ENCODE peak calls at places on chromosomes 13 and 19, in six cellular contexts. U is ascending aorta, H is EL, K is fibroblast of the conjunctiva, R is fibroblast of pulmonary artery, Y is NCI-H1436. D is an unnamed sample.

GRCh38 chr13:48403151-48403631 is 9.7 kb downstream of the LPAR6 start:
- DNase-seq in H (no peak), R (peak; percentile 61), U (no peak), Y (no peak), K (no peak), D (peak; percentile 64)

GRCh38 chr19:39270091-39270871 is 2.1 kb downstream of the IFNL2 start:
- DNase-seq in Y (no peak), R (peak; percentile 10), U (no peak), K (no peak), H (no peak), D (peak; percentile 31)

GRCh38 chr19:48308695-48309586 is 16.4 kb upstream of the EMP3 start:
- DNase-seq in H (peak; percentile 33), Y (no peak), U (no peak), K (no peak), R (peak; percentile 47), D (no peak)

GRCh38 chr13:97574926-97575325 is 141.0 kb downstream of the RAP2A start:
- DNase-seq in R (peak; percentile 64), Y (peak; percentile 24), K (peak; percentile 10), U (no peak), H (peak; percentile 6), D (peak; percentile 29)

GRCh38 chr13:73945871-73946270 is 188.3 kb downstream of the KLF12 start:
- DNase-seq in U (no peak), H (no peak), Y (no peak), R (no peak), K (no peak), D (peak; percentile 61)

GRCh38 chr13:24618219-24618955 is 61.8 kb upstream of the ATP12A start:
- DNase-seq in R (no peak), H (no peak), U (peak; percentile 19), Y (no peak), K (no peak), D (no peak)

GRCh38 chr19:39398297-39398864 is 7.2 kb downstream of the MED29 start:
- DNase-seq in H (peak; percentile 86), U (peak; percentile 55), R (peak; percentile 64), Y (no peak), K (peak; percentile 84), D (peak; percentile 97)

GRCh38 chr19:57651654-57651996 is 17.1 kb upstream of the ZSCAN4 start:
- DNase-seq in U (no peak), Y (no peak), H (no peak), K (no peak), R (no peak), D (no peak)

GRCh38 chr13:98856983-98857382 is 104.5 kb upstream of the SLC15A1 start:
- DNase-seq in H (no peak), K (no peak), U (no peak), Y (no peak), R (peak; percentile 36), D (no peak)

GRCh38 chr13:70985371-70985770 is 877.1 kb upstream of the KLHL1 start:
- DNase-seq in H (no peak), Y (no peak), K (no peak), U (no peak), R (no peak), D (no peak)

GRCh38 chr19:36115453-36116343 is at the start of gene TBCB:
- DNase-seq in Y (peak; percentile 67), H (no peak), R (peak; percentile 25), U (peak; percentile 19), K (no peak), D (peak; percentile 61)

GRCh38 chr13:95164830-95165229 is 136.4 kb downstream of the ABCC4 start:
- DNase-seq in H (no peak), R (no peak), K (no peak), U (no peak), Y (no peak), D (no peak)

GRCh38 chr13:25771208-25771607 is 280.6 kb downstream of the SHISA2 start:
- DNase-seq in H (peak; percentile 38), R (no peak), U (no peak), Y (no peak), K (no peak), D (no peak)

GRCh38 chr13:21242236-21242635 is 65.8 kb downstream of the MRPL57 start:
- DNase-seq in R (no peak), K (no peak), H (no peak), U (no peak), Y (no peak), D (no peak)

GRCh38 chr13:44068169-44068568 is 188.5 kb downstream of the LACC1 start:
- DNase-seq in H (peak; percentile 61), Y (no peak), U (no peak), K (no peak), R (peak; percentile 27), D (peak; percentile 76)

GRCh38 chr13:32257649-32258048 is 57.5 kb downstream of the ZAR1L start:
- DNase-seq in Y (no peak), R (no peak), U (no peak), K (no peak), H (no peak), D (no peak)

GRCh38 chr19:408441-409005 is 424 bp downstream of the C2CD4C start:
- DNase-seq in Y (peak; percentile 51), U (no peak), K (no peak), H (no peak), R (no peak), D (no peak)

GRCh38 chr13:113654175-113654560 is 3.8 kb downstream of the ATP4B start:
- DNase-seq in R (no peak), K (no peak), U (no peak), H (no peak), Y (no peak), D (no peak)

GRCh38 chr19:52270266-52270885 is 989 bp downstream of the ZNF766 start:
- DNase-seq in U (no peak), R (no peak), H (peak; percentile 25), K (no peak), Y (peak; percentile 12), D (peak; percentile 64)